ENCODE peak calls at places on chromosomes 13 and 19, in eight cellular contexts. R is adrenal gland, L is A673, J is GM23338, C is esophagus squamous epithelium, N is iPS DF 6.9, I is tibial nerve, H is tibial artery. Q is an unnamed sample.

GRCh38 chr19:38665950-38666661 is 18.7 kb downstream of the ACTN4 start:
- DNase-seq in L (peak; percentile 40), R (peak; percentile 70), J (peak; percentile 98), I (peak; percentile 43), N (no peak), C (no peak), H (peak; percentile 57), Q (no peak)

GRCh38 chr13:49859568-49859967 is 67.1 kb upstream of the KPNA3 start:
- DNase-seq in H (no peak), I (no peak), R (peak; percentile 93), N (no peak), C (no peak), J (no peak), L (no peak), Q (peak; percentile 27)

GRCh38 chr13:50130686-50131051 is 115.4 kb downstream of the KCNRG start:
- DNase-seq in H (peak; percentile 45), I (no peak), L (no peak), C (no peak), R (peak; percentile 48), N (no peak), J (peak; percentile 44), Q (no peak)

GRCh38 chr13:94263038-94263437 is 216.4 kb downstream of the DCT start:
- DNase-seq in L (no peak), H (no peak), C (no peak), J (no peak), R (no peak), N (no peak), I (no peak), Q (no peak)

GRCh38 chr13:79988573-79988972 is 352.4 kb downstream of the SPRY2 start:
- DNase-seq in L (no peak), C (no peak), R (no peak), J (no peak), H (no peak), I (no peak), N (no peak), Q (no peak)

GRCh38 chr13:50589651-50590054 is 253.8 kb downstream of the DLEU7 start:
- DNase-seq in R (peak; percentile 48), J (no peak), C (no peak), N (no peak), I (no peak), L (no peak), H (no peak), Q (peak; percentile 60)

GRCh38 chr13:95530178-95530577 is 22.3 kb upstream of the CLDN10 start:
- DNase-seq in N (no peak), R (no peak), I (no peak), J (no peak), H (peak; percentile 36), L (peak; percentile 80), C (no peak), Q (peak; percentile 73)

GRCh38 chr19:49820125-49820524 is 2.0 kb downstream of the MED25 start:
- DNase-seq in N (no peak), J (no peak), R (peak; percentile 90), C (no peak), L (no peak), H (no peak), I (no peak), Q (no peak)

GRCh38 chr13:26977541-26977940 is 194.1 kb downstream of the USP12 start:
- DNase-seq in I (no peak), J (no peak), H (no peak), N (no peak), C (no peak), R (no peak), L (no peak), Q (no peak)

GRCh38 chr19:35223856-35224505 is 4.6 kb downstream of the FAM187B start:
- DNase-seq in C (no peak), R (no peak), I (no peak), J (no peak), N (no peak), L (no peak), H (no peak), Q (no peak)

DNA sequence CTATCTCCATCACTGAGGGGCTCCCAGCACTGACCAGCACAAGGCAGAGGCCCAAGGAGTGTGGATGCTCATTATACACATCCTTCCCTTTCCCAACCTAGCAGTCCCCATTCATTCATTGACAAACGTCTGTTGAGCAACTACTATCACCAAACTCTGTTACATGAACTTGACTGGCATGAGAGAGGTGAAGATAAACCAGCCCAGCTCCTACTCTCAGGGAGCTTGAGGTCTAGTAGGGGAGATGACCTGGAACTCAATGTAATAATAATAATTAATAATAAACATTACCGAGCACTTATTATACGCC is 8.9 kb upstream of the CEACAM16 start:
- DNase-seq in N (no peak), R (no peak), L (no peak), I (no peak), J (no peak), H (no peak), C (no peak), Q (no peak)
- H3K27ac ChIP-seq in N (no peak overlapping the region), R (no peak overlapping the region), L (no peak overlapping the region), I (no peak overlapping the region), J (no peak overlapping the region), H (no peak overlapping the region), C (no peak overlapping the region), Q (no peak overlapping the region)

GRCh38 chr13:76692326-76692725 is 193.9 kb downstream of the KCTD12 start:
- DNase-seq in H (no peak), N (no peak), R (no peak), I (no peak), L (no peak), C (no peak), J (no peak), Q (no peak)
- H3K27ac ChIP-seq in H (no peak overlapping the region), N (no peak overlapping the region), R (no peak overlapping the region), I (no peak overlapping the region), L (no peak overlapping the region), C (no peak overlapping the region), J (no peak overlapping the region), Q (no peak overlapping the region)

DNA sequence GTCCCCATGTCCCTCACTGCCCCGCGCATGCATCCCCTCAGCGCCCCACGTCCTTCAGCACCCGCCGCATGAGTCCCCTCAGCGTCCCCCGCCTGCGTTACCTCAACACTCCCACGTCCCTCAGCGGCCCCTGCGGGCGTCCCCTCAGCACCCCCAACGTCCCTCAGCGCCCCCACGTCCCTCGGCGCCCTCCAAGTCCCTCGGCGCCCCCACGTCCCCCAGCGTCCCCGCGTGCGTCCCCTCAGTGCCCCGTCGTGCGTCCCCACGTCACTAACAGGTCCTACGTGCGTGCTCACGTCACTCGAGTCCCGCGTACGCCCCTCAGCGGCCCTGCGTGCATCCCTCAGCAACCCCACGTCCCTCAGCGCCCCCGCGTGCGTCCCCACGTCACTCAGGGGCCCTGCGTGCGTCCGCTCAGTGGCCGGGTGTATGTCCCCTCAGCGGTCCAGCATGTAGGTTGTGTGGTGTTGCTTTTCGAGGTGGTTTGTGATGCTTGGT is 19.5 kb upstream of the GAS6 start:
- DNase-seq in H (no peak), R (no peak), J (no peak), N (no peak), L (no peak), I (no peak), C (no peak), Q (no peak)
- H3K27ac ChIP-seq in H (no peak overlapping the region), R (no peak overlapping the region), J (no peak overlapping the region), N (no peak overlapping the region), L (no peak overlapping the region), I (no peak overlapping the region), C (no peak overlapping the region), Q (no peak overlapping the region)

DNA sequence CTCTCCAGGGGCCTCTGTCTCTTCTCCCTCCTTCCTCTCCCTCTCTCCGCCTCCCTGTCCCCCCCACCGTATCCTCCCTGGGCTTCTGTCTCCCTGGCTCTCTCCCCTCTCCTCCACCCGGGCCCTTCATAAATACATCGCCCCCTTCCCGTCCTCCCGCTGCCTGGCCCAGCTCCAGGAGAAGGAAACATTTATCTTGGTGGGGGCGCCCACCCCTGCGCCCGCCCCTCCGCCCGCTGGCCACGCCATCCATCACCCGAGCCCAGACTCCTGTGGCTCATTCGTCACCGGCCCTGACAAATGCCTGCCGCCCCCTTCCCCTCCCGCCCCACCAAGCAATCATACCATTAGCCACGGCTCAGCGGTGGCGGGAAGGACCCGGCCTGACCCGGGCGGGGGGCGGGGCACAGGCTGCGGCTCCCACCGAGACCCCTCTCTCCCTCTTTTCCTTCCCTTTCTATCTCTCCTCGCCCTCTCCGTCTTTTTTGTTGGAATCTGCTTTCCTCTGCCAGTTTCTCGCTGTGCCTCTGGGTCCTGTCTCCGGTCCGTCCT is 2.6 kb upstream of the MEIS3 start:
- DNase-seq in C (no peak), R (no peak), J (peak; percentile 69), H (no peak), L (peak; percentile 20), I (no peak), N (no peak), Q (no peak)
- H3K27ac ChIP-seq in C (no peak overlapping the region), R (no peak overlapping the region), J (no peak overlapping the region), H (no peak overlapping the region), L (no peak overlapping the region), I (no peak overlapping the region), N (no peak overlapping the region), Q (no peak overlapping the region)

DNA sequence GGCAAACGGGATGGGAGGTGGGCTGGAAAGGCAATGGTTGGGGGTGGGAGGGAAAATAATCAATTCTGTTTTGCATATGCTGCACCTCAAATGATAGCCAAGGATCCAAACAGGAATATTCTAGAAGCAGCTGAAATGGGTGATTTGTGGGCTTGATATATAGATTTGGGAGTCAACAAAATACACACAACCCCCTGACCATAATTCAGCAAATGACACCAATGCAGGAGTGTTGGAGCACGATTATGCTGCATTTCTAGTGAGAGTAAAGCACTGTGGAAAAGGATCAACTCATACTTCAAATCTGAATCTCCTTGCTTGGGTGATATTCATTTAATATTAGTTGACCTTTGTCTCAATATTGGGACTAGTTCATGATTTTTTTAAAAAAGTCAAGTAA is 36.0 kb downstream of the LCP1 start:
- DNase-seq in R (no peak), H (no peak), C (no peak), L (no peak), J (no peak), I (no peak), N (no peak), Q (no peak)
- H3K27ac ChIP-seq in R (no peak overlapping the region), H (no peak overlapping the region), C (no peak overlapping the region), L (no peak overlapping the region), J (no peak overlapping the region), I (no peak overlapping the region), N (no peak overlapping the region), Q (no peak overlapping the region)

Q was measured in epithelial cell of prostate.